ENCODE peak calls at places on chromosomes 5 and 9, in five cellular contexts. K is nephron progenitor cell, H is lower lobe of right lung, M is frontal cortex, D is choroid plexus epithelial cell. I is an unnamed sample.

GRCh38 chr5:54329731-54330709 is 19.6 kb upstream of the ARL15 start:
- DNase-seq in H (no peak), M (no peak), K (no peak), D (peak), I (peak)

GRCh38 chr9:116115731-116116353 is 37.7 kb upstream of the PAPPA start:
- DNase-seq in D (peak), K (no peak), M (no peak), H (no peak), I (peak)

GRCh38 chr5:108382784-108383358 is 973 bp upstream of the FBXL17 start:
- DNase-seq in K (no peak), M (peak), D (peak), H (no peak), I (no peak)

GRCh38 chr5:140690941-140691924 is at the start of the genes HARS1 and HARS2:
- DNase-seq in M (peak), K (peak), D (peak), H (peak), I (peak)

GRCh38 chr5:30502277-30502676 is 691.2 kb upstream of the CDH6 start:
- DNase-seq in K (no peak), M (no peak), H (no peak), D (peak), I (no peak)

GRCh38 chr9:16964228-16964627 is 93.8 kb upstream of the BNC2 start:
- DNase-seq in M (no peak), K (no peak), H (no peak), D (peak), I (peak)

GRCh38 chr5:80957031-80957761 is 3.0 kb upstream of the RASGRF2 start:
- DNase-seq in D (peak), H (no peak), K (no peak), M (no peak), I (no peak)

GRCh38 chr9:110864011-110864410 is 174.3 kb downstream of the LPAR1 start:
- DNase-seq in H (no peak), M (no peak), D (no peak), K (no peak), I (no peak)

GRCh38 chr9:108056083-108056804 is 566.7 kb upstream of the KLF4 start:
- DNase-seq in M (no peak), D (peak), H (no peak), K (no peak), I (no peak)

GRCh38 chr9:133428579-133429215 is 6.5 kb downstream of the ADAMTS13 start:
- DNase-seq in K (peak), D (no peak), H (no peak), M (no peak), I (no peak)

GRCh38 chr5:144187699-144188294 is 17.1 kb downstream of the KCTD16 start:
- DNase-seq in D (peak), K (no peak), H (peak), M (no peak), I (peak)

GRCh38 chr9:113636165-113636564 is 172.6 kb downstream of the RGS3 start:
- DNase-seq in K (peak), D (peak), M (no peak), H (no peak), I (peak)

GRCh38 chr9:30628915-30629564 is 1755.4 kb upstream of the ACO1 start:
- DNase-seq in D (no peak), K (no peak), H (no peak), M (no peak), I (no peak)

GRCh38 chr9:127495884-127496555 is 44.7 kb downstream of the LRSAM1 start:
- DNase-seq in H (no peak), K (no peak), M (no peak), D (no peak), I (no peak)

GRCh38 chr5:77984587-77984986 is 208.4 kb upstream of the TBCA start:
- DNase-seq in H (no peak), K (peak), D (no peak), M (no peak), I (no peak)

GRCh38 chr5:27171696-27172362 is 133.4 kb upstream of the CDH9 start:
- DNase-seq in D (no peak), H (no peak), M (no peak), K (no peak), I (peak)

GRCh38 chr5:133309166-133309791 is 257.5 kb downstream of the HSPA4 start:
- DNase-seq in M (no peak), D (no peak), K (no peak), H (no peak), I (no peak)